ENCODE peak calls at places on chromosome 16, in seven cellular contexts. K is aorta, J is left lung, F is PC-3, Z is HepG2, N is tibial artery, I is stomach. R is an unnamed sample.

GRCh38 chr16:28186752-28187151 is 25.0 kb downstream of the XPO6 start:
- DNase-seq in K (no peak), J (no peak), F (no peak), Z (no peak), N (no peak), I (no peak), R (no peak)

GRCh38 chr16:65547799-65548446 is 426.1 kb upstream of the CDH11 start:
- DNase-seq in K (no peak), J (no peak), F (peak), Z (no peak), N (no peak), I (no peak), R (no peak)

GRCh38 chr16:67166035-67166882 is 1.7 kb downstream of the HSF4 start:
- DNase-seq in K (no peak), J (no peak), F (no peak), Z (no peak), N (no peak), I (no peak), R (no peak)

GRCh38 chr16:13919330-13919682 is 648 bp upstream of the ERCC4 start:
- DNase-seq in K (no peak), J (no peak), F (peak), Z (peak), N (no peak), I (no peak), R (no peak)

GRCh38 chr16:15643453-15644305 is 725 bp upstream of the MARF1 start:
- DNase-seq in K (no peak), J (no peak), F (peak), Z (peak), N (no peak), I (no peak), R (no peak)

GRCh38 chr16:24915019-24915418 is 69.3 kb downstream of the SLC5A11 start:
- DNase-seq in K (peak), J (no peak), F (no peak), Z (no peak), N (no peak), I (no peak), R (no peak)

GRCh38 chr16:67516296-67517177 is 12.1 kb upstream of the RIPOR1 start:
- DNase-seq in K (no peak), J (no peak), F (peak), Z (no peak), N (no peak), I (no peak), R (no peak)

GRCh38 chr16:11677451-11677951 is 9.2 kb downstream of the SNN start:
- DNase-seq in K (peak), J (no peak), F (no peak), Z (no peak), N (no peak), I (no peak), R (no peak)

GRCh38 chr16:47866431-47866830 is 289.4 kb downstream of the ABCC12 start:
- DNase-seq in K (no peak), J (no peak), F (peak), Z (no peak), N (no peak), I (no peak), R (no peak)

GRCh38 chr16:85137323-85138072 is 25.2 kb upstream of the CIBAR2 start:
- DNase-seq in K (peak), J (peak), F (peak), Z (peak), N (peak), I (peak), R (no peak)

GRCh38 chr16:11446566-11447119 is 101.4 kb downstream of the RMI2 start:
- DNase-seq in K (no peak), J (peak), F (no peak), Z (no peak), N (no peak), I (no peak), R (no peak)

GRCh38 chr16:31243734-31244670 is 15.8 kb upstream of the ITGAM start:
- DNase-seq in K (no peak), J (no peak), F (no peak), Z (no peak), N (no peak), I (no peak), R (no peak)

GRCh38 chr16:30902070-30902972 is 5.9 kb downstream of the CTF1 start:
- DNase-seq in K (peak), J (peak), F (peak), Z (peak), N (peak), I (peak), R (peak)

GRCh38 chr16:89290472-89290871 is 73.0 kb downstream of the ZNF778 start:
- DNase-seq in K (no peak), J (peak), F (no peak), Z (no peak), N (no peak), I (no peak), R (no peak)

GRCh38 chr16:28313587-28313986 is 21.3 kb downstream of the SBK1 start:
- DNase-seq in K (peak), J (no peak), F (no peak), Z (no peak), N (no peak), I (no peak), R (no peak)

GRCh38 chr16:23843143-23843542 is 7.4 kb downstream of the PRKCB start:
- DNase-seq in K (no peak), J (no peak), F (no peak), Z (no peak), N (no peak), I (no peak), R (no peak)

GRCh38 chr16:2471653-2472487 is 773 bp downstream of the NTN3 start:
- DNase-seq in K (no peak), J (no peak), F (no peak), Z (no peak), N (no peak), I (no peak), R (no peak)
- H3K4me3 ChIP-seq in K (no peak), J (no peak), F (no peak), Z (peak), N (peak), I (peak), R (no peak)

DNA sequence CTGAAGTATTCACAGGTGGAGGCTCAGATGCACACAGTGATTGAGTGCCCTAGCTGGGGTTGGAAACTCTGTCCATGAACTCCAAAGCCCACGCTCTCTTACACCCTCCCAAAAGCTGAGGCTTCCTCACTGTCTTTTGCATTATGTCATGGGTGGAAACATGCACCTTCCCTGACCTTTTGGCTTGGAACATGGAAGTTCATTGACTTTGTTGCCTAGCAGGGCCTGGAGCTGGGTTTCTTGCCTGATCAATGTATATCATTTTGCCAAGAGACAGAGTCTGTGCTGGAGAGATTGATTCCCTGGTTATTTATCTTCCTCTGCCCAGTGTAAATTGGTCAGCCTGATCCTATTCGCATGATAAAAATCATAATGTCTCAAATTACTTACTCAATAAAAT is 558.4 kb downstream of the MAF start:
- DNase-seq in K (no peak), J (no peak), F (no peak), Z (no peak), N (no peak), I (no peak), R (no peak)
- H3K27ac ChIP-seq in K (no peak), J (no peak), F (no peak), Z (no peak), N (no peak), I (no peak), R (no peak)

DNA sequence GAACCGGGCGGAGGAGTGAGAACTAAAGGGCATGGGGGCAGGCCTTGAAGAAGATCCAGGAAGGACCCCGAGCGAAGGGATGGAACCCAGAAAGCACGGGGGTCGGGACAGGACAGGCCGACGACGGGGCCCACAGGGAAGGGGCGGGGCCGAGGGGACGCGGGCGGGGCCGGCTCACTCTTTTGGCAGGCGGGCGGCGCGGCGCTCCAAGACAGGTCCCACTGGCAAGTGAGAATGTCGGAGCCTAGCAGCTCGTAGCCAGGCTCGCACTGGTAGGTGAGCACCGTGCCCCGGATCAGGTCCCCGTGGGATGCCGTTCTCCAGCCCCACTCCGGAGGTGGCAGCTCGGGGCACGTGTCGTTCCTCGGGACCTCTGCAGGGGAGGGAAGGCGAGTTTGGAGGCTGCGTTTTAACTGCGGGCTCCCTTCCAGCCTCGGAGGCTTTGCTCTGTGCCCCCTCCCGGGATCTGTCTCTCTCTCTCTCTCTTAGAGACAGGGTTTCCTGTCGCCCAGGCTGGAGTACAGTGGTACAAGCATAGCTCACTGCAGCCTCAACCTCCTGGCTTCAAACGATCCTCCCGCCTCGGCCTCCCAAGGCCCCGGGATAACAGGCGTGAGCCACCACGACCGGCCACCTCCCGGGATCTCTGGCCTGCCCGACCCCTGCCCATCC is 13.7 kb upstream of the CDIPT start:
- DNase-seq in K (no peak), J (no peak), F (no peak), Z (no peak), N (no peak), I (no peak), R (peak)
- H3K4me3 ChIP-seq in K (no peak), J (peak), F (no peak), Z (no peak), N (peak), I (no peak), R (peak)

GRCh38 chr16:50699345-50700159 is 6.1 kb downstream of the NOD2 start:
- DNase-seq in K (peak), J (no peak), F (peak), Z (peak), N (no peak), I (no peak), R (no peak)
- H3K27ac ChIP-seq in K (no peak), J (peak), F (no peak), Z (no peak), N (no peak), I (no peak), R (no peak)

DNA sequence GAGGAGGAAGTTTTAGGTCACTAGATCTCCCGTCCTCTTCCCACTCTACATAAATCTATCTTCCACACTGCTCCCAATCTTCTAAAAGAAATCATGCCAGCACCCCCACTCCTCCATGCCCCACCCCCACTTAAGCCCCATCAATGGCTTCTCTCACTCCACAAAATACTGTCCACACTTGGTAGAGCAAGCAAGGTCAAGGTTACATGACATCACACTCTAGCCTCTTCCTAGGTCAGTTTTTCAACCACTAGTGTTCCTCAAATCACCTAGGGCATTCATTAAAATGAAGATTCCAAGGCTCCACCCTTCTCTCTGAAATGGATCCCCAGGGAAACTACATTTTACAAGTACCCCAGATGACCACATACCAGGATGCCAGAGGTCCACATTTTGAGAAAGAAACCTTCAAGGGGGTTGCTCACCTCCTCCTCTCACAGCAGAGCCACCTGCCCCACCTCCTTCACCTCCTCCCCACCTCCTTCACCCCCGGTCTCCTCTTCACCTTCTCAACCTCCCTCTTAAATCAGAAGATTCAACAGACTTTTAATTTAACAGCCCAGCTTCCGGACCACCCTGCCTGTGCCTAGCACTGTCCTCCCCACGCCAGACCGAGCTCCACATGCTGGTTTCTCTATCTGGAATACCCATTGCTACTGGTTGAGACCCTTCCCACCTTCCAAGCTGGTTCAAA is 3.2 kb downstream of the AMFR start:
- DNase-seq in K (no peak), J (no peak), F (no peak), Z (peak), N (no peak), I (no peak), R (no peak)
- H3K4me3 ChIP-seq in K (no peak), J (no peak), F (no peak), Z (no peak), N (no peak), I (no peak), R (no peak)

GRCh38 chr16:72985148-72985882 is 62.6 kb downstream of the ZFHX3 start:
- DNase-seq in K (no peak), J (no peak), F (no peak), Z (no peak), N (peak), I (no peak), R (no peak)
- H3K27ac ChIP-seq in K (no peak), J (peak), F (no peak), Z (no peak), N (peak), I (peak), R (no peak)

R was measured in CD8-positive, alpha-beta memory T cell.